ENCODE peak calls at places on chromosome 19, in four cellular contexts. F is HCT116, N is HepG2, X is K562. S is an unnamed sample.

GRCh38 chr19:54253331-54254194 is 3.5 kb downstream of the LILRB5 start:
- DNase-seq in F (no peak), N (no peak), X (no peak), S (no peak)

GRCh38 chr19:35206379-35206778 is 22.2 kb downstream of the FAM187B start:
- DNase-seq in F (no peak), N (no peak), X (no peak), S (no peak)

GRCh38 chr19:35278578-35279284 is 3.6 kb upstream of the HAMP start:
- DNase-seq in F (no peak), N (no peak), X (no peak), S (no peak)

GRCh38 chr19:21934593-21934992 is 76.2 kb downstream of the ZNF208 start:
- DNase-seq in F (no peak), N (no peak), X (no peak), S (no peak)

GRCh38 chr19:2251577-2252480 is 2.7 kb downstream of the AMH start:
- DNase-seq in F (no peak), N (no peak), X (no peak), S (no peak)

GRCh38 chr19:27865927-27866777 is 1346.8 kb downstream of the UQCRFS1 start:
- DNase-seq in F (no peak), N (no peak), X (no peak), S (no peak)

GRCh38 chr19:35171730-35172129 is 17.2 kb downstream of the FXYD5 start:
- DNase-seq in F (no peak), N (no peak), X (no peak), S (no peak)

GRCh38 chr19:29326849-29327840 is 114.2 kb upstream of the UQCRFS1 start:
- DNase-seq in F (no peak), N (no peak), X (no peak), S (no peak)

GRCh38 chr19:1549332-1549945 is 18.7 kb downstream of the MEX3D start:
- DNase-seq in F (no peak), N (no peak), X (no peak), S (no peak)

DNA sequence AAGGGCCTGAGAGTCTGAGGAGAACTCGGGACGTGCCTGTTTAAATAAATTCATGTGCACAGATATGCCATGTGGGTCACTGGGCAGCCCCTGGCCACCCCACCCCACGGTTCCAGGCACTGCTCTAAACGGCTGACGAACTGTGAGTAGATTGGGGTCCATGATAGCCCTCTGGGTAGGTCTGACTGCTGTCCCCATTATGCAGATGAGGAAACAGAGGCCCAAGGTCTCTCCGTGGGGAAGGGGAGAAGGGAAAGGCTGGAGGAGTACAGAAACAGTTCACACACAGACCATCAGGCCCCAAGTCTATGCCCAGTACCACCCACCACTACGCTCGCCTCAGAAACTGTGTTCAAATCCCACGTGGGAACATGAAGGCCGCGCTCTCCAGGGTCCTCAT is 14.1 kb downstream of the ZNF787 start:
- DNase-seq in F (no peak), N (no peak), X (no peak), S (no peak)
- H3K27ac ChIP-seq in F (no peak overlapping the region), N (no peak overlapping the region), X (no peak overlapping the region), S (peak overlapping the region; percentile 97)

GRCh38 chr19:40358773-40359172 is 10.3 kb downstream of the PLD3 start:
- DNase-seq in F (no peak), N (no peak), X (no peak), S (no peak)
- TF ChIP-seq TCF7L2 in F (no peak), N (no peak), X (no peak), S (no peak)

GRCh38 chr19:44846455-44847143 is 502 bp downstream of the NECTIN2 start:
- DNase-seq in F (no peak), N (no peak), X (no peak), S (no peak)
- TF ChIP-seq SIN3A in F (no peak), N (peak; percentile 52), X (peak; percentile 13), S (peak; percentile 46)

DNA sequence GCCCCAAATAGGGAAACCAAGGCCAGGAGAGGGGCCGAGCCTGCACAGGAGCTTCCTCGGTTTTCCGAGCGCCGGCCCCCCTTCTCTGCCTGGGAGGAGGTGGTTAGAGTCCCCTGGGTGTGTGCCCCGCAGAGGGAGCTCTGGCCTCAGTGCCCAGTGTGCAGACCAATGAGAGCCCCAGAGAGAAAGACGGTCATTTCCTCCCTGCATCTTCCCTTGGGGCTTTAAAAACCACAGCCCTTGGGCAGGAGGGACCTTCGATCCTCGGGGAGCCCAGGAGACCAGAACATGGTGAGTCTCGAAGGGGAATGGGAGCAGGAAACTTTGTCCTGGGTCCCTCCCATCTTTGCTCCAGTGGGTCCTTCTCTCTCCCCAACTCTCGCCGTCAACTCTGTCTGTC is at the start of gene C5AR1:
- DNase-seq in F (no peak), N (no peak), X (peak; percentile 32), S (no peak)
- H3K27ac ChIP-seq in F (no peak within 1 kb of the TSS), N (no peak within 1 kb of the TSS), X (no peak within 1 kb of the TSS), S (no peak within 1 kb of the TSS)

DNA sequence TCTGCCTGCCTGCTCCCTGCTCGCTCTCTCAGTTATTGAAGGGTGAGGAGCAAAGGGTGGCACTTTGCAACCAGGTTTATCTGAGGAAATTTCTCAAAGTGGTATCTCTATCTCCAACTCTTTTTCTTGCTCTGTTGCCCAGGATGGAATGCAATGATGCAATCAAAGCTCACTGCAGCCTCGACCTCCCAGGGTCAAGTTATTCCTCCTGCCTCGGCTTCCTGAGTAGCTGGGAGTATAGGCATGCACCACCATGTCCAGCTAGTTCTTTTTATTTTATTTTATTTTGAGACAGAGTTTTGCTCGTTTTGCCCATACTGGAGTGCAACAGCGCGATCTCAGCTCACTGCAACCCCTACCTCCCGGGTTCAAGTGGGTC is 4.9 kb downstream of the ACTMAP start:
- DNase-seq in F (no peak), N (peak; percentile 28), X (no peak), S (no peak)
- TF ChIP-seq TCF7L2 in F (no peak), N (no peak), X (no peak), S (no peak)

S was measured in Panc1.